ENCODE peak calls at places on chromosome 17, in ten cellular contexts. V is OCI-M1; F is amniotic stem cell; X is fibroblast of the conjunctiva; E is stimulated activated CD4-positive, alpha-beta T cell treated with anti-CD3 and anti-CD28 coated beads, Interleukin-15, amount 100 ng/mL, for 48 hours; M is anterior cingulate cortex; I is stimulated activated CD8-positive, alpha-beta memory T cell treated with anti-CD3 and anti-CD28 coated beads, Interleukin-7, amount 100 ng/mL, for 4 hours; U is SW480; S is SHP77; R is Daoy. A is an unnamed sample.

GRCh38 chr17:71436479-71436878 is 684.3 kb upstream of the SOX9 start:
- DNase-seq in V (no peak), F (no peak), X (no peak), E (no peak), M (no peak), I (no peak), U (no peak), S (no peak), R (no peak), A (no peak)

GRCh38 chr17:79706931-79707382 is 23.8 kb upstream of the ENPP7 start:
- DNase-seq in V (no peak), F (no peak), X (peak; percentile 13), E (no peak), M (no peak), I (no peak), U (no peak), S (no peak), R (no peak), A (no peak)

GRCh38 chr17:77882481-77883212 is 75.9 kb upstream of the TNRC6C start:
- DNase-seq in V (no peak), F (no peak), X (peak; percentile 24), E (peak; percentile 62), M (no peak), I (peak; percentile 63), U (peak; percentile 85), S (peak; percentile 92), R (peak; percentile 93), A (peak; percentile 86)

GRCh38 chr17:78255953-78256704 is 24.7 kb downstream of the TMEM235 start:
- DNase-seq in V (no peak), F (no peak), X (no peak), E (no peak), M (no peak), I (no peak), U (no peak), S (no peak), R (no peak), A (no peak)

GRCh38 chr17:78962345-78962983 is 17.3 kb downstream of the LGALS3BP start:
- DNase-seq in V (no peak), F (no peak), X (no peak), E (no peak), M (no peak), I (no peak), U (peak; percentile 56), S (no peak), R (peak; percentile 66), A (peak; percentile 59)

GRCh38 chr17:37373530-37374159 is 2.1 kb upstream of the C17orf78 start:
- DNase-seq in V (peak; percentile 92), F (peak; percentile 69), X (peak; percentile 81), E (peak; percentile 42), M (peak; percentile 20), I (peak; percentile 32), U (peak; percentile 79), S (peak; percentile 71), R (peak; percentile 72), A (peak; percentile 90)

GRCh38 chr17:43216762-43217613 is 5.3 kb downstream of the TMEM106A start:
- DNase-seq in V (no peak), F (no peak), X (no peak), E (no peak), M (no peak), I (no peak), U (no peak), S (no peak), R (no peak), A (no peak)

GRCh38 chr17:2194778-2195417 is 108.7 kb downstream of the SMG6 start:
- DNase-seq in V (no peak), F (no peak), X (no peak), E (no peak), M (no peak), I (no peak), U (no peak), S (no peak), R (no peak), A (no peak)

GRCh38 chr17:34302626-34303025 is 16.6 kb upstream of the CCL8 start:
- DNase-seq in V (no peak), F (no peak), X (no peak), E (no peak), M (no peak), I (no peak), U (no peak), S (no peak), R (no peak), A (no peak)

GRCh38 chr17:2450016-2450650 is 49.3 kb upstream of the MNT start:
- DNase-seq in V (no peak), F (no peak), X (no peak), E (no peak), M (no peak), I (no peak), U (no peak), S (no peak), R (no peak), A (no peak)

GRCh38 chr17:68695659-68696058 is 94.5 kb upstream of the FAM20A start:
- DNase-seq in V (no peak), F (no peak), X (no peak), E (no peak), M (no peak), I (no peak), U (no peak), S (no peak), R (no peak), A (no peak)

GRCh38 chr17:31481783-31482081 is 90.3 kb downstream of the RAB11FIP4 start:
- DNase-seq in V (no peak), F (no peak), X (no peak), E (no peak), M (no peak), I (no peak), U (no peak), S (no peak), R (no peak), A (no peak)

GRCh38 chr17:45573915-45574314 is 83.4 kb upstream of the PLEKHM1 start:
- DNase-seq in V (no peak), F (no peak), X (no peak), E (no peak), M (no peak), I (no peak), U (peak; percentile 0), S (no peak), R (no peak), A (peak; percentile 0)

GRCh38 chr17:19329136-19329535 is 33.4 kb downstream of the B9D1 start:
- DNase-seq in V (no peak), F (no peak), X (no peak), E (no peak), M (no peak), I (no peak), U (no peak), S (no peak), R (no peak), A (no peak)

GRCh38 chr17:46811978-46812583 is 6.4 kb downstream of the WNT3 start:
- DNase-seq in V (no peak), F (no peak), X (no peak), E (no peak), M (no peak), I (no peak), U (no peak), S (no peak), R (peak; percentile 58), A (no peak)

GRCh38 chr17:22669721-22670120 is 977.4 kb downstream of the KCNJ18 start:
- DNase-seq in V (no peak), F (no peak), X (no peak), E (no peak), M (no peak), I (no peak), U (no peak), S (no peak), R (peak; percentile 43), A (no peak)

GRCh38 chr17:38791162-38791561 is 8.2 kb downstream of the PIP4K2B start:
- DNase-seq in V (no peak), F (no peak), X (no peak), E (no peak), M (no peak), I (no peak), U (no peak), S (no peak), R (no peak), A (no peak)

GRCh38 chr17:19262650-19263620 is 25.8 kb downstream of the EPN2 start:
- DNase-seq in V (no peak), F (no peak), X (no peak), E (no peak), M (no peak), I (no peak), U (no peak), S (no peak), R (no peak), A (no peak)

GRCh38 chr17:1073241-1073962 is 76.5 kb downstream of the TIMM22 start:
- DNase-seq in V (no peak), F (no peak), X (no peak), E (no peak), M (no peak), I (no peak), U (no peak), S (peak; percentile 87), R (no peak), A (no peak)

GRCh38 chr17:64599187-64599676 is 62.9 kb downstream of the SMURF2 start:
- DNase-seq in V (peak; percentile 85), F (no peak), X (no peak), E (peak; percentile 19), M (no peak), I (peak; percentile 50), U (no peak), S (no peak), R (no peak), A (peak; percentile 61)

GRCh38 chr17:49390548-49391324 is 23.9 kb downstream of the PHB1 start:
- DNase-seq in V (peak; percentile 85), F (no peak), X (no peak), E (no peak), M (no peak), I (no peak), U (peak; percentile 37), S (no peak), R (peak; percentile 20), A (peak; percentile 83)

GRCh38 chr17:20226814-20227482 is 217.8 kb downstream of the SPECC1 start:
- DNase-seq in V (peak; percentile 75), F (peak; percentile 66), X (peak; percentile 57), E (peak; percentile 62), M (peak; percentile 73), I (peak; percentile 55), U (peak; percentile 53), S (peak; percentile 84), R (peak; percentile 82), A (peak; percentile 84)

GRCh38 chr17:47850373-47850691 is 631 bp downstream of the SP6 start:
- DNase-seq in V (no peak), F (no peak), X (no peak), E (no peak), M (no peak), I (no peak), U (peak; percentile 49), S (no peak), R (no peak), A (no peak)

GRCh38 chr17:67628580-67629013 is 89.1 kb upstream of the NOL11 start:
- DNase-seq in V (no peak), F (no peak), X (no peak), E (no peak), M (no peak), I (no peak), U (no peak), S (no peak), R (peak; percentile 50), A (peak; percentile 47)

GRCh38 chr17:33968350-33969044 is 286.6 kb upstream of the CCL2 start:
- DNase-seq in V (peak; percentile 7), F (no peak), X (no peak), E (no peak), M (no peak), I (peak; percentile 4), U (peak; percentile 70), S (no peak), R (peak; percentile 89), A (peak; percentile 71)

A was measured in NB4.